ENCODE peak calls at places on chromosomes 1 and 21, in nine cellular contexts. M is HT-29; A is C1 segment of cervical spinal cord; K is BJ; X is stimulated activated CD4-positive, alpha-beta T cell treated with anti-CD3 and anti-CD28 coated beads, Interleukin-1b, Interleukin-23, amount 100 ng/mL, for 24 hours; L is SW 1271; C is tibial artery; U is WTC11; O is T follicular helper cell. Y is an unnamed sample.

GRCh38 chr1:88655685-88656299 is 28.3 kb upstream of the PKN2 start:
- DNase-seq in C (no peak), A (no peak), U (no peak), K (peak), M (peak), O (no peak), X (no peak), L (no peak), Y (no peak)

GRCh38 chr1:33036051-33036525 is 595 bp downstream of the AK2 start:
- DNase-seq in X (no peak), O (no peak), M (peak), L (no peak), U (no peak), K (no peak), A (no peak), C (no peak), Y (no peak)

GRCh38 chr1:165531021-165531420 is 12.8 kb upstream of the LRRC52 start:
- DNase-seq in M (no peak), U (no peak), K (no peak), O (no peak), C (no peak), X (no peak), L (no peak), A (no peak), Y (no peak)

GRCh38 chr1:245901565-245901964 is 605.5 kb downstream of the SMYD3 start:
- DNase-seq in U (no peak), K (no peak), L (no peak), M (no peak), C (no peak), A (no peak), O (no peak), X (no peak), Y (no peak)

GRCh38 chr1:33375316-33375715 is 54.4 kb upstream of the A3GALT2 start:
- DNase-seq in O (no peak), C (no peak), M (no peak), A (no peak), U (no peak), L (no peak), K (no peak), X (no peak), Y (no peak)

GRCh38 chr21:38258803-38259485 is 2.2 kb downstream of the KCNJ15 start:
- DNase-seq in A (no peak), K (no peak), O (no peak), C (no peak), L (no peak), M (no peak), U (no peak), X (no peak), Y (no peak)

GRCh38 chr1:151282883-151283725 is 1.0 kb downstream of the ZNF687 start:
- DNase-seq in X (no peak), C (peak), K (no peak), A (peak), M (peak), U (peak), O (peak), L (no peak), Y (peak)

GRCh38 chr1:54246097-54246721 is 46.2 kb downstream of the MRPL37 start:
- DNase-seq in A (no peak), L (no peak), C (no peak), O (no peak), X (no peak), K (no peak), M (no peak), U (no peak), Y (no peak)

GRCh38 chr1:2354511-2355407 is 36.6 kb downstream of the MORN1 start:
- DNase-seq in A (no peak), O (no peak), M (no peak), L (no peak), X (no peak), C (peak), U (no peak), K (no peak), Y (no peak)

GRCh38 chr1:81780705-81781454 is 19.9 kb upstream of the ADGRL2 start:
- DNase-seq in K (no peak), C (no peak), A (no peak), U (no peak), X (no peak), L (no peak), O (no peak), M (no peak), Y (no peak)

GRCh38 chr1:174682419-174683008 is 234.8 kb downstream of the GPR52 start:
- DNase-seq in C (no peak), U (no peak), K (no peak), X (no peak), O (no peak), M (no peak), L (no peak), A (no peak), Y (no peak)

GRCh38 chr1:192430644-192431043 is 113.9 kb downstream of the RGS21 start:
- DNase-seq in C (no peak), A (no peak), O (no peak), M (no peak), U (no peak), L (no peak), K (no peak), X (no peak), Y (no peak)

GRCh38 chr1:157105988-157106812 is 6.6 kb upstream of the ETV3L start:
- DNase-seq in M (no peak), O (no peak), L (no peak), C (peak), K (peak), A (no peak), X (no peak), U (no peak), Y (peak)

GRCh38 chr1:8023995-8024313 is 2.2 kb downstream of the ERRFI1 start:
- DNase-seq in L (no peak), A (no peak), U (no peak), O (no peak), X (no peak), C (no peak), K (no peak), M (peak), Y (no peak)

GRCh38 chr1:235737751-235738150 is 88.2 kb upstream of the GNG4 start:
- DNase-seq in X (no peak), O (no peak), K (no peak), L (no peak), A (no peak), U (no peak), M (no peak), C (no peak), Y (no peak)

GRCh38 chr1:224616761-224617409 is 768 bp downstream of the CNIH3 start:
- DNase-seq in X (no peak), U (peak), C (no peak), K (no peak), M (no peak), L (no peak), A (no peak), O (no peak), Y (no peak)

Y was measured in PC-9.